ENCODE peak calls at places on chromosomes 2 and 18, in six cellular contexts. W is fibroblast of the aortic adventitia, C is esophagus squamous epithelium, I is AG09309, S is HFFc6, L is body of pancreas. Q is an unnamed sample.

GRCh38 chr18:32318581-32318980 is 128.7 kb downstream of the MEP1B start:
- DNase-seq in W (no peak), I (no peak), C (no peak), L (no peak), S (no peak), Q (no peak)

GRCh38 chr18:32714571-32715148 is 58.2 kb downstream of the KLHL14 start:
- DNase-seq in S (peak), W (peak), I (peak), L (peak), C (no peak), Q (no peak)

GRCh38 chr18:42222557-42222956 is 267.5 kb downstream of the PIK3C3 start:
- DNase-seq in S (no peak), L (no peak), I (no peak), C (no peak), W (no peak), Q (no peak)

GRCh38 chr2:190858817-190859216 is 21.8 kb upstream of the GLS start:
- DNase-seq in I (no peak), W (peak), S (peak), L (no peak), C (no peak), Q (no peak)

GRCh38 chr18:22207022-22207758 is 37.8 kb downstream of the GATA6 start:
- DNase-seq in L (no peak), C (no peak), I (no peak), W (peak), S (no peak), Q (no peak)

GRCh38 chr2:65383571-65384488 is 48.6 kb downstream of the SPRED2 start:
- DNase-seq in W (peak), S (no peak), L (no peak), I (no peak), C (no peak), Q (no peak)

GRCh38 chr2:157830696-157831570 is 45.2 kb downstream of the ACVR1 start:
- DNase-seq in C (no peak), I (peak), L (no peak), S (peak), W (peak), Q (peak)

GRCh38 chr2:172335731-172336130 is 91.7 kb upstream of the ITGA6 start:
- DNase-seq in C (no peak), S (no peak), I (no peak), L (no peak), W (no peak), Q (no peak)

GRCh38 chr2:18926633-18927524 is 337.5 kb upstream of the NT5C1B start:
- DNase-seq in C (no peak), W (no peak), L (no peak), S (no peak), I (no peak), Q (no peak)

GRCh38 chr2:195363496-195363895 is 293.5 kb upstream of the SLC39A10 start:
- DNase-seq in S (peak), C (no peak), L (no peak), I (no peak), W (peak), Q (no peak)

GRCh38 chr2:217105733-217106649 is 246.1 kb upstream of the TNP1 start:
- DNase-seq in C (no peak), I (peak), L (no peak), S (peak), W (peak), Q (no peak)

GRCh38 chr2:29014331-29014730 is 33.2 kb downstream of the TOGARAM2 start:
- DNase-seq in I (no peak), W (no peak), L (no peak), C (no peak), S (no peak), Q (no peak)

GRCh38 chr2:10304458-10305253 is 2.0 kb downstream of the HPCAL1 start:
- DNase-seq in I (no peak), L (no peak), W (no peak), S (no peak), C (no peak), Q (no peak)

GRCh38 chr18:75213610-75214009 is 3.0 kb downstream of the TSHZ1 start:
- DNase-seq in L (no peak), W (peak), S (peak), C (no peak), I (peak), Q (no peak)

GRCh38 chr18:46337206-46337710 is 233.1 kb downstream of the HAUS1 start:
- DNase-seq in I (no peak), S (no peak), L (no peak), W (no peak), C (no peak), Q (no peak)

DNA sequence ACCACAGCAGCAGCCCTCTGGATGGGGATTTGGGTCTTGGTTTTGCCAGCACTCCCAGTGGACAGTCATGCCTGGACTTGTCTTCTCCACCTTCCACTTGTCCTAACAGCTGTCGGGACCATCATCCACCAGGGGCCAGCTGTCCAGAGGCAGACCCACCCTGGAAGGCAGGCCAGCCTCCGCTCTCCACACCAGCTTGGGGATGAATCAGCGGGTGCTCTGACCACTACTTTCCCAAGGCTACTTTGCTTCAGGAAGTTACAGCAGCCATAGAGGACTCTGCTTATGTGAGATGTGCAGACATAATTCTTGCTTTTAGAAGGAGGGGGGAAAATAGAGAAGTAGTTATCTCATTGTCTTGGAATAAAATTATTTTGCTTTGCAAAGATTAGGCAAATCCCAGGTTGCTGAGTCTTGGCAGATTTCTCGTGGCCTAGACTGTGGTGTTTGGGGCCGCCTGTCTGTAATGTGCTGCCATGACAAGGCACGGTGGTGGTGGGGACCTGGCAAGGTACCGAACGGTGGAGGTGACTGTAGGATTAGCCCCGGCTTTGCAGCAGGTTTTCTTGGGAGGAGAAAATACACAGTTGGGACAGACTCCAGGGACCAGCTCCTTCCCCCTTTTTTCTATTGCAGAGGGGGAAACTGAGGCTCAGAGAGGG is 148.7 kb downstream of the AGAP1 start:
- DNase-seq in S (peak), W (peak), L (no peak), I (no peak), C (no peak), Q (no peak)
- TF ChIP-seq CTCF in S (no peak), W (peak), L (no peak), I (peak), C (no peak), Q (no peak)

DNA sequence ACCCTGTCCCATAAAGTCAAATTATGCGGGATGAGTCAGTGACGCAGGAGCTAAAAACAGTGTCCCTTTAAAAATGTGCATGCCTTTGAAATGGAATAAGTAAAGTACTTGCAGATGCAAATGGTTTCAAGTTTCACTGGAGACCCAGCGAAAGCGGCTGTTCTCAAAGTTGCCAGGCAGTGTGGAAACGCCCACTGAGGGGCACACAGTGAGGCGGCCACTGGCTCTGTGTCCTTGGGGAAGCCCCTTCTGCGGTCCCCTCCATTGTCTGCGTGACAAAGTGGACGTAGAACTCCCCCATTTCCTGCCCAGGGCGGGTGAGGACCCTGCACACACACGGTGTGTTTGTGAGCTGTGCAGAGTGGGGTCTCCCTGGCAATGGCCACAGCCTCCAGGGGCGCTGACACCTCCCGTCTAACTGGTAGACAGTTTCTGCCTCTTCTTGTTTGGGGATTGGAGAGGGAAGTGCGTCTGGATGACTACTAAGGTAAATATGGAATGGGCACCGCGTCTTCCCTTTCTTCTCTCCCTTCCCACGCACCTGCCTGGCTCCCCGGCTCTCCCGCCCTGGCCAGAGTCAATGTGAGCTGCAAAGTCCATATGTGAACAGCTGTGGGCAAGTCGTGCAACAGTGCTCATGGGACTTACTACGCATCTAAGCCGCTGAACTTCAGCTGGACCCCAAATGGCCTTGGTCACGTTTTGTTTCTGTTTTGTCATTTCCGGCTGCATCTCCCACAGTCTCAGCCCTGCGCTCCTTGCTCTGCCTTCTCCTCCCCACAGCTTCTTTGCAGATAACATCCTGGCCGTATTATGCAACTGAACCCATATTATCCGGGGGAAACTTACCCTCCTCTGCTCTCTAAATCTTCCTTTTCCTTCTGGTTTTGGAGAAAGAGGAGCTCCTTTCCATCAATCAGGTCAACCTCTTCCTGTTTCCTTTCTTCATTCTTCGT is 33.7 kb upstream of the ZNF516 start:
- DNase-seq in W (peak), S (peak), C (no peak), L (peak), I (no peak), Q (no peak)
- TF ChIP-seq CTCF in W (peak), S (peak), C (no peak), L (no peak), I (no peak), Q (no peak)

DNA sequence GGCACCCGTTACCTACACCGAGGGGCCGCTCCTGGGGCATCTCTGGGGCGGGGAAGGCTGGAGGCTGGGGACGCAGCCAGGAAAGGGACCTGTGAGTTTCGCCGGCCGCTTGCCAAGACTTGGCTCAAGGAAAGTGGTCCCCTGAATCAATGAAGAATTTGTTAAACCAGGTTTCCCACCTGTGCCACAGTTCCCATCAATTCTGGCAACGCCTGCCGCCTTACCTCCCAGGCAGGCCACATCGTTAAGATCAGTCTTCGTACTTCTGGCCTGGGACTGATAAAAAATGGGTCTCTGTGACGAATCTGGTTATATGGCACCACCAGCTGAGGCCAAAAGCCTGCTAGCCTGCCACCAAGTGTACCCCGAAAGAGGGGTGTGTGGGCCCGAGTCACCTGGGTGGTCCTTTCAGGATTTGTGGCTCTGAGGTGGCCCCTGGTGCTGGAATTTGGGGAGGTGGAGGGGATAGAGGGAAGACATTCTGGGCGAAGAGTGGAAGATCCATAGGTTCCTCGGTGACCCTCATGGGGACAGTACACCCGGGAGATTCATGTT is 789 bp upstream of the TGFA start:
- DNase-seq in I (no peak), L (no peak), C (no peak), W (no peak), S (no peak), Q (no peak)
- TF ChIP-seq CTCF in I (no peak), L (no peak), C (no peak), W (no peak), S (peak), Q (no peak)

GRCh38 chr18:26803643-26804042 is 61.9 kb downstream of the AQP4 start:
- DNase-seq in L (no peak), C (no peak), I (no peak), W (no peak), S (no peak), Q (no peak)
- TF ChIP-seq CTCF in L (peak), C (no peak), I (no peak), W (no peak), S (no peak), Q (no peak)

DNA sequence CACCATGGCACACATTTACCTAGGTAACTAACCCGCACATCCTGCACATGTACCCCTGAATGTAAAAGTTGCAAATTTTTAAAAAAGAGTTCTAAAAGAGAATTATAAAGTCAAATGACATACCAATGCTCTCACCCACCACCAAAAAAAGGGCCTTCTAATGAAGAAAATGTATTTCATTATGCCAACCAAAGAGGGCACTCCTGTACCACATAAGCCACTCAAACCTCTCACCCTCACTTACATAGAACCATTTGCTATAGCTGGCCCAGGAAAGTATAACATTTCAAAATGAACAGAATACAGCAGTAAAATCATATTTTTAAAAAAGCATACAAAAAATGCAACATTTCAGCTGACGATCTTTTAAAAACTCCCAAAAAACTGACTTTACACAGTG is 241.5 kb upstream of the PKDCC start:
- DNase-seq in C (no peak), L (no peak), W (no peak), S (no peak), I (no peak), Q (no peak)
- TF ChIP-seq CTCF in C (no peak), L (peak), W (no peak), S (no peak), I (no peak), Q (no peak)

GRCh38 chr2:119837350-119837749 is 77.6 kb downstream of the PTPN4 start:
- DNase-seq in L (no peak), I (no peak), W (no peak), C (no peak), S (no peak), Q (no peak)

GRCh38 chr2:119846021-119846420 is 86.3 kb downstream of the PTPN4 start:
- DNase-seq in I (no peak), L (no peak), W (no peak), S (no peak), C (no peak), Q (no peak)

GRCh38 chr2:119838179-119838578 is 78.5 kb downstream of the PTPN4 start:
- DNase-seq in I (no peak), L (no peak), C (no peak), S (no peak), W (no peak), Q (no peak)

GRCh38 chr2:119837759-119838158 is 78.0 kb downstream of the PTPN4 start:
- DNase-seq in I (no peak), S (no peak), W (no peak), C (no peak), L (no peak), Q (no peak)

GRCh38 chr2:119841550-119841949 is 81.8 kb downstream of the PTPN4 start:
- DNase-seq in I (no peak), L (no peak), S (no peak), W (no peak), C (no peak), Q (no peak)
- TF ChIP-seq CTCF in I (no peak), L (no peak), S (no peak), W (no peak), C (no peak), Q (no peak)

GRCh38 chr2:238308177-238308576 is 12.1 kb upstream of the TRAF3IP1 start:
- DNase-seq in L (no peak), I (no peak), S (no peak), C (no peak), W (no peak), Q (no peak)
- TF ChIP-seq CTCF in L (no peak), I (peak), S (peak), C (no peak), W (peak), Q (no peak)

GRCh38 chr2:235006986-235007385 is 55.2 kb downstream of the SH3BP4 start:
- DNase-seq in C (no peak), S (no peak), I (no peak), L (no peak), W (no peak), Q (no peak)

GRCh38 chr2:235006461-235006860 is 54.6 kb downstream of the SH3BP4 start:
- DNase-seq in I (no peak), L (no peak), C (no peak), S (no peak), W (no peak), Q (no peak)

GRCh38 chr2:235004289-235004903 is 52.6 kb downstream of the SH3BP4 start:
- DNase-seq in W (no peak), L (no peak), S (no peak), I (no peak), C (no peak), Q (no peak)

GRCh38 chr2:235005023-235005422 is 53.2 kb downstream of the SH3BP4 start:
- DNase-seq in S (no peak), L (no peak), C (no peak), I (no peak), W (no peak), Q (no peak)

GRCh38 chr2:235005603-235006259 is 53.9 kb downstream of the SH3BP4 start:
- DNase-seq in W (peak), I (no peak), L (peak), S (no peak), C (no peak), Q (no peak)
- TF ChIP-seq CTCF in W (no peak), I (no peak), L (peak), S (peak), C (peak), Q (no peak)

DNA sequence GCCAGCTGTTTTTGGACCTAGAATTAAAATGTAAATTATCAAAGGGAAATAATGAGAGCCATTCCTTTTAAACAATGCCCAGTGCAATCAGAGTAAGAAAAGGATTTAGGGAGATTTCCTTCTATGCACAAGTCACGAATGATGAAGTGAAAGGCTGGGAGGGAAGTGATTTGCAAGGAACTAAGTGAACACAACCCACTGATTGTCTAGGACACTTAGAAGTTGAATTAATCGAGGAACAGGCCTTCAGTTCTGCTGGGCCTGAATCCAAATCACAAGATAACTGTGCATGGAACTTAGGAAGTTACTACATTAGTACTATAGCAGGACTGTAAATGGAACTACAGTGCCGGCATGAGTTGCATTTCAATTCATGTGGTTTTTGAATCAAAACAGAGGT is 17.7 kb downstream of the MAP2 start:
- DNase-seq in L (no peak), W (peak), C (no peak), I (no peak), S (no peak), Q (no peak)
- TF ChIP-seq CTCF in L (no peak), W (no peak), C (no peak), I (no peak), S (no peak), Q (no peak)

GRCh38 chr2:24019729-24020128 is 9.8 kb downstream of the MFSD2B start:
- DNase-seq in C (no peak), L (no peak), I (no peak), W (no peak), S (no peak), Q (no peak)

GRCh38 chr2:24022324-24022974 is 12.6 kb downstream of the MFSD2B start:
- DNase-seq in I (no peak), W (no peak), C (no peak), S (no peak), L (no peak), Q (no peak)

GRCh38 chr2:24022975-24023575 is 13.2 kb downstream of the MFSD2B start:
- DNase-seq in C (no peak), W (no peak), S (no peak), L (no peak), I (no peak), Q (no peak)

GRCh38 chr2:24024018-24024417 is 14.1 kb downstream of the MFSD2B start:
- DNase-seq in I (no peak), S (peak), C (no peak), L (no peak), W (peak), Q (no peak)

GRCh38 chr2:24021122-24021998 is 11.5 kb downstream of the MFSD2B start:
- DNase-seq in W (no peak), I (no peak), L (no peak), S (no peak), C (no peak), Q (no peak)
- TF ChIP-seq CTCF in W (peak), I (peak), L (peak), S (peak), C (no peak), Q (no peak)